ENCODE peak calls at places on chromosomes 2 and 18, in seven cellular contexts. K is LoVo, C is left ventricle myocardium superior, L is SW 1271, X is GM12878, I is skeletal muscle cell, G is HuH-7. W is an unnamed sample.

GRCh38 chr18:64409511-64409910 is 260.6 kb upstream of the LINC00305 start:
- DNase-seq in L (no peak), I (no peak), X (no peak), C (no peak), G (no peak), K (peak), W (no peak)

GRCh38 chr2:134238371-134238770 is 15.5 kb upstream of the MGAT5 start:
- DNase-seq in I (no peak), X (no peak), L (no peak), C (no peak), K (no peak), G (no peak), W (no peak)

GRCh38 chr2:60614319-60614718 is 60.9 kb upstream of the BCL11A start:
- DNase-seq in L (no peak), X (no peak), C (no peak), G (no peak), I (no peak), K (no peak), W (no peak)

GRCh38 chr2:186532891-186533290 is 46.8 kb downstream of the ZC3H15 start:
- DNase-seq in K (no peak), L (no peak), X (no peak), G (no peak), I (no peak), C (no peak), W (no peak)

GRCh38 chr2:178449700-178450573 is 1.0 kb downstream of the PRKRA start:
- DNase-seq in I (no peak), L (no peak), C (no peak), X (no peak), G (no peak), K (peak), W (peak)

GRCh38 chr2:216807861-216808272 is 52.0 kb downstream of the TNP1 start:
- DNase-seq in G (no peak), I (peak), L (no peak), C (peak), K (no peak), X (no peak), W (no peak)

GRCh38 chr18:21179590-21180220 is 62.3 kb upstream of the GREB1L start:
- DNase-seq in K (peak), C (no peak), L (peak), I (peak), G (peak), X (peak), W (peak)

GRCh38 chr2:237472909-237473308 is 14.1 kb upstream of the MLPH start:
- DNase-seq in I (no peak), K (no peak), X (no peak), C (no peak), L (no peak), G (no peak), W (no peak)

GRCh38 chr2:64770781-64771334 is 117.1 kb upstream of the SERTAD2 start:
- DNase-seq in I (peak), K (no peak), L (no peak), G (no peak), X (no peak), C (peak), W (peak)

GRCh38 chr18:24270358-24270936 is 127.2 kb downstream of the OSBPL1A start:
- DNase-seq in C (no peak), K (no peak), I (no peak), G (no peak), X (no peak), L (no peak), W (peak)

GRCh38 chr2:113756088-113757058 is at the start of gene SLC35F5:
- DNase-seq in L (peak), G (peak), I (peak), X (peak), C (peak), K (peak), W (peak)

GRCh38 chr2:23662466-23662865 is 264.5 kb downstream of the ATAD2B start:
- DNase-seq in G (no peak), X (no peak), L (no peak), I (no peak), K (no peak), C (peak), W (no peak)

GRCh38 chr2:205984381-205984780 is 101.6 kb downstream of the INO80D start:
- DNase-seq in G (no peak), L (no peak), C (no peak), I (no peak), K (no peak), X (peak), W (no peak)

GRCh38 chr18:68083131-68083530 is 566.6 kb upstream of the DSEL start:
- DNase-seq in C (no peak), K (no peak), I (peak), G (no peak), X (no peak), L (no peak), W (peak)

GRCh38 chr2:185279999-185280398 is 458.6 kb upstream of the FSIP2 start:
- DNase-seq in K (peak), X (no peak), C (no peak), I (no peak), L (no peak), G (no peak), W (no peak)

GRCh38 chr2:216404010-216404618 is 8.2 kb upstream of the SMARCAL1 start:
- DNase-seq in G (peak), I (no peak), K (peak), C (no peak), L (no peak), X (no peak), W (peak)

GRCh38 chr2:231334179-231334930 is 61.2 kb upstream of the B3GNT7 start:
- DNase-seq in C (no peak), L (no peak), K (no peak), G (no peak), I (no peak), X (no peak), W (no peak)

GRCh38 chr2:162184362-162184761 is 32.3 kb upstream of the GCG start:
- DNase-seq in L (no peak), K (no peak), X (no peak), C (no peak), G (no peak), I (no peak), W (no peak)

GRCh38 chr2:181389524-181389923 is 67.7 kb upstream of the ITGA4 start:
- DNase-seq in K (no peak), I (no peak), L (no peak), X (no peak), C (no peak), G (no peak), W (no peak)

GRCh38 chr2:190119257-190119656 is 56.7 kb upstream of the MSTN start:
- DNase-seq in X (no peak), C (peak), K (no peak), I (no peak), G (no peak), L (no peak), W (peak)

GRCh38 chr18:61400714-61401113 is 67.5 kb downstream of the CDH20 start:
- DNase-seq in X (no peak), I (peak), L (no peak), G (no peak), C (no peak), K (no peak), W (peak)

GRCh38 chr2:39434233-39434897 is 2.7 kb downstream of the MAP4K3 start:
- DNase-seq in X (no peak), I (no peak), G (no peak), C (no peak), K (no peak), L (no peak), W (no peak)

GRCh38 chr2:105337122-105338019 is at the start of gene C2orf49:
- DNase-seq in X (no peak), K (peak), C (peak), G (peak), L (peak), I (no peak), W (peak)

GRCh38 chr2:199307461-199307860 is 150.3 kb downstream of the SATB2 start:
- DNase-seq in L (no peak), I (no peak), K (no peak), G (no peak), X (no peak), C (no peak), W (no peak)

GRCh38 chr2:132038179-132038882 is 123.4 kb downstream of the ANKRD30BL start:
- DNase-seq in X (no peak), L (no peak), K (no peak), G (no peak), I (no peak), C (no peak), W (peak)

GRCh38 chr2:149031396-149031795 is 7.1 kb upstream of the LYPD6B start:
- DNase-seq in K (no peak), X (no peak), L (no peak), C (no peak), G (no peak), I (no peak), W (no peak)

GRCh38 chr2:23199115-23199918 is 185.7 kb upstream of the KLHL29 start:
- DNase-seq in K (peak), L (no peak), G (no peak), I (no peak), X (no peak), C (no peak), W (peak)

GRCh38 chr2:189181706-189182105 is 2.1 kb upstream of the COL5A2 start:
- DNase-seq in L (no peak), I (no peak), C (no peak), X (no peak), G (peak), K (no peak), W (no peak)

GRCh38 chr2:231627384-231628156 is 34.9 kb downstream of the TEX44 start:
- DNase-seq in K (no peak), L (no peak), X (no peak), I (peak), C (no peak), G (no peak), W (peak)

GRCh38 chr18:26865557-26865956 is at the start of gene AQP4:
- DNase-seq in C (peak), X (no peak), G (no peak), K (no peak), I (no peak), L (no peak), W (no peak)